ENCODE peak calls at places on chromosomes 3 and 15, in eight cellular contexts. I is psoas muscle; E is choroid plexus epithelial cell; O is amygdala; H is left ventricle myocardium superior; C is GM03348; F is T47D; U is stimulated activated CD8-positive, alpha-beta memory T cell treated with anti-CD3 and anti-CD28 coated beads, Interleukin-7, amount 100 ng/mL, for 24 hours. K is an unnamed sample.
A peak's percentile ranks its signal among the peaks of the same experiment; 100 is the strongest.

GRCh38 chr15:28243901-28244300 is 78.1 kb downstream of the HERC2 start:
- DNase-seq in I (no peak), U (no peak), F (no peak), E (no peak), C (no peak), H (no peak), O (no peak), K (no peak)

GRCh38 chr15:60408438-60409105 is 10.8 kb upstream of the ANXA2 start:
- DNase-seq in E (peak; percentile 77), F (no peak), O (no peak), I (no peak), U (no peak), H (no peak), C (no peak), K (no peak)

GRCh38 chr3:171311784-171312183 is 148.4 kb downstream of the TNIK start:
- DNase-seq in E (no peak), C (no peak), U (no peak), O (no peak), H (no peak), I (no peak), F (no peak), K (no peak)

GRCh38 chr3:30059240-30059639 is 547.2 kb upstream of the TGFBR2 start:
- DNase-seq in F (no peak), I (no peak), O (no peak), H (no peak), E (no peak), U (no peak), C (no peak), K (no peak)

GRCh38 chr15:34726407-34727100 is 28.2 kb downstream of the GJD2 start:
- DNase-seq in I (no peak), C (peak; percentile 73), F (no peak), H (no peak), U (no peak), E (peak; percentile 9), O (no peak), K (peak; percentile 64)

GRCh38 chr3:37646865-37647264 is 214.8 kb upstream of the CTDSPL start:
- DNase-seq in O (no peak), F (no peak), I (no peak), U (no peak), E (no peak), H (no peak), C (no peak), K (no peak)

GRCh38 chr15:98412852-98413251 is 235.5 kb upstream of the IGF1R start:
- DNase-seq in O (no peak), F (no peak), H (no peak), C (no peak), I (no peak), U (no peak), E (no peak), K (no peak)

GRCh38 chr3:11095932-11096265 is 58.4 kb upstream of the HRH1 start:
- DNase-seq in O (no peak), U (no peak), E (peak; percentile 44), C (no peak), H (no peak), I (no peak), F (no peak), K (no peak)

GRCh38 chr3:117609330-117609729 is 899.8 kb downstream of the TUSC7 start:
- DNase-seq in H (no peak), U (no peak), O (no peak), E (no peak), C (no peak), F (no peak), I (no peak), K (no peak)

GRCh38 chr3:139267300-139268246 is 76.2 kb upstream of the MRPS22 start:
- DNase-seq in U (no peak), E (no peak), F (no peak), I (no peak), O (no peak), H (no peak), C (no peak), K (no peak)

GRCh38 chr15:27479232-27480140 is 508.5 kb downstream of the GABRG3 start:
- DNase-seq in U (no peak), C (no peak), E (no peak), H (no peak), O (no peak), I (no peak), F (no peak), K (no peak)

GRCh38 chr3:50204804-50205718 is at the start of gene SLC38A3:
- DNase-seq in E (no peak), C (peak; percentile 39), H (peak; percentile 64), U (no peak), I (no peak), O (no peak), F (peak; percentile 76), K (peak; percentile 52)

GRCh38 chr3:18389108-18389733 is 35.9 kb downstream of the SATB1 start:
- DNase-seq in F (no peak), O (no peak), C (peak; percentile 19), I (no peak), H (no peak), U (no peak), E (peak; percentile 22), K (peak; percentile 10)

GRCh38 chr3:25678581-25678980 is 13.9 kb upstream of the TOP2B start:
- DNase-seq in E (peak; percentile 66), U (no peak), I (no peak), C (no peak), F (no peak), H (no peak), O (no peak), K (no peak)

GRCh38 chr3:88180398-88180999 is 30.7 kb downstream of the C3orf38 start:
- DNase-seq in U (no peak), C (peak; percentile 32), F (peak; percentile 16), I (no peak), E (peak; percentile 83), H (no peak), O (no peak), K (peak; percentile 30)

GRCh38 chr3:18501679-18502343 is 76.7 kb upstream of the SATB1 start:
- DNase-seq in C (no peak), O (no peak), I (no peak), E (no peak), F (no peak), U (no peak), H (no peak), K (no peak)

GRCh38 chr15:71296032-71296686 is 180.9 kb downstream of the THSD4 start:
- DNase-seq in I (no peak), O (no peak), H (no peak), C (no peak), F (peak; percentile 17), E (peak; percentile 93), U (no peak), K (no peak)

GRCh38 chr15:74845208-74845568 is 2.2 kb upstream of the ULK3 start:
- DNase-seq in F (no peak), I (no peak), E (no peak), U (peak; percentile 24), C (no peak), O (no peak), H (no peak), K (no peak)

GRCh38 chr15:90225504-90226234 is 8.1 kb downstream of the CIB1 start:
- DNase-seq in U (no peak), C (no peak), F (peak; percentile 0), E (no peak), I (no peak), H (no peak), O (no peak), K (no peak)

GRCh38 chr15:96578393-96578792 is 247.9 kb downstream of the NR2F2 start:
- DNase-seq in H (no peak), O (no peak), E (no peak), C (no peak), F (no peak), U (no peak), I (no peak), K (no peak)

GRCh38 chr15:99707481-99708270 is 25.6 kb downstream of the LYSMD4 start:
- DNase-seq in F (no peak), H (no peak), I (no peak), E (peak; percentile 48), O (no peak), C (peak; percentile 58), U (no peak), K (peak; percentile 51)

GRCh38 chr3:140568842-140569520 is 108.9 kb upstream of the TRIM42 start:
- DNase-seq in C (no peak), H (peak; percentile 86), F (no peak), O (no peak), I (peak; percentile 26), U (no peak), E (peak; percentile 34), K (no peak)

GRCh38 chr15:96764946-96765345 is 434.4 kb downstream of the NR2F2 start:
- DNase-seq in F (no peak), H (no peak), E (no peak), C (no peak), U (no peak), O (no peak), I (no peak), K (no peak)

K was measured in AG20443.